ENCODE peak calls at places on chromosomes 13 and 19, in six cellular contexts. One of them, this sample, is unnamed.
A peak's percentile ranks its signal among the peaks of the same experiment; 100 is the strongest.

GRCh38 chr19:9165256-9165655 is 13.5 kb upstream of the OR7D2 start:
- DNase-seq in adrenal gland: no peak
- DNase-seq in left ventricle myocardium inferior: no peak
- DNase-seq in aorta: no peak
- DNase-seq in H7: no peak
- DNase-seq in stomach: no peak
- DNase-seq in this sample: no peak

GRCh38 chr13:104204177-104204576 is 1138.0 kb upstream of the SLC10A2 start:
- DNase-seq in left ventricle myocardium inferior: no peak
- DNase-seq in stomach: no peak
- DNase-seq in aorta: no peak
- DNase-seq in H7: no peak
- DNase-seq in adrenal gland: no peak
- DNase-seq in this sample: no peak

GRCh38 chr19:32627714-32628253 is 46.8 kb downstream of the PDCD5 start:
- DNase-seq in left ventricle myocardium inferior: no peak
- DNase-seq in aorta: no peak
- DNase-seq in stomach: no peak
- DNase-seq in H7: no peak
- DNase-seq in adrenal gland: no peak
- DNase-seq in this sample: no peak

GRCh38 chr13:69603144-69603853 is 504.3 kb upstream of the ATXN8OS start:
- DNase-seq in adrenal gland: no peak
- DNase-seq in H7: no peak
- DNase-seq in stomach: no peak
- DNase-seq in left ventricle myocardium inferior: no peak
- DNase-seq in aorta: no peak
- DNase-seq in this sample: no peak

GRCh38 chr19:35065574-35065973 is 24.1 kb downstream of the HPN start:
- DNase-seq in aorta: no peak
- DNase-seq in stomach: no peak
- DNase-seq in left ventricle myocardium inferior: no peak
- DNase-seq in adrenal gland: no peak
- DNase-seq in H7: no peak
- DNase-seq in this sample: no peak

GRCh38 chr13:79030513-79030912 is 371.6 kb upstream of the OBI1 start:
- DNase-seq in aorta: no peak
- DNase-seq in stomach: no peak
- DNase-seq in left ventricle myocardium inferior: no peak
- DNase-seq in adrenal gland: no peak
- DNase-seq in H7: no peak
- DNase-seq in this sample: no peak

GRCh38 chr19:6362351-6362801 is 1.0 kb downstream of the CLPP start:
- DNase-seq in left ventricle myocardium inferior: no peak
- DNase-seq in aorta: no peak
- DNase-seq in stomach: no peak
- DNase-seq in H7: no peak
- DNase-seq in adrenal gland: peak; percentile 25
- DNase-seq in this sample: no peak

GRCh38 chr19:43768273-43769050 is 12.3 kb downstream of the KCNN4 start:
- DNase-seq in left ventricle myocardium inferior: peak; percentile 33
- DNase-seq in aorta: no peak
- DNase-seq in adrenal gland: no peak
- DNase-seq in stomach: peak; percentile 48
- DNase-seq in H7: no peak
- DNase-seq in this sample: no peak

GRCh38 chr13:85650613-85651012 is 148.6 kb downstream of the SLITRK6 start:
- DNase-seq in adrenal gland: no peak
- DNase-seq in aorta: no peak
- DNase-seq in stomach: no peak
- DNase-seq in left ventricle myocardium inferior: no peak
- DNase-seq in H7: no peak
- DNase-seq in this sample: no peak

GRCh38 chr13:57948884-57949283 is 317.3 kb downstream of the PCDH17 start:
- DNase-seq in left ventricle myocardium inferior: no peak
- DNase-seq in H7: no peak
- DNase-seq in aorta: no peak
- DNase-seq in adrenal gland: no peak
- DNase-seq in stomach: no peak
- DNase-seq in this sample: no peak

GRCh38 chr13:49625392-49626137 is 2.7 kb upstream of the ARL11 start:
- DNase-seq in stomach: peak; percentile 87
- DNase-seq in aorta: no peak
- DNase-seq in left ventricle myocardium inferior: peak; percentile 65
- DNase-seq in adrenal gland: peak; percentile 97
- DNase-seq in H7: no peak
- DNase-seq in this sample: peak; percentile 51

GRCh38 chr13:106917024-106917491 is 349.1 kb upstream of the ARGLU1 start:
- DNase-seq in aorta: no peak
- DNase-seq in H7: peak; percentile 77
- DNase-seq in adrenal gland: no peak
- DNase-seq in left ventricle myocardium inferior: peak; percentile 33
- DNase-seq in stomach: no peak
- DNase-seq in this sample: no peak

GRCh38 chr13:65913173-65913572 is 1317.0 kb downstream of the PCDH9 start:
- DNase-seq in aorta: no peak
- DNase-seq in left ventricle myocardium inferior: no peak
- DNase-seq in adrenal gland: no peak
- DNase-seq in stomach: no peak
- DNase-seq in H7: no peak
- DNase-seq in this sample: peak; percentile 31

GRCh38 chr13:66506979-66507378 is 723.2 kb downstream of the PCDH9 start:
- DNase-seq in adrenal gland: no peak
- DNase-seq in aorta: no peak
- DNase-seq in H7: no peak
- DNase-seq in stomach: no peak
- DNase-seq in left ventricle myocardium inferior: no peak
- DNase-seq in this sample: no peak

GRCh38 chr19:31955061-31955460 is 390.3 kb upstream of the ZNF507 start:
- DNase-seq in left ventricle myocardium inferior: no peak
- DNase-seq in stomach: peak; percentile 3
- DNase-seq in H7: no peak
- DNase-seq in adrenal gland: no peak
- DNase-seq in aorta: no peak
- DNase-seq in this sample: no peak

GRCh38 chr13:95564948-95565347 is 12.4 kb downstream of the CLDN10 start:
- DNase-seq in aorta: no peak
- DNase-seq in stomach: no peak
- DNase-seq in left ventricle myocardium inferior: no peak
- DNase-seq in adrenal gland: no peak
- DNase-seq in H7: no peak
- DNase-seq in this sample: no peak

GRCh38 chr19:57302020-57302465 is 18.2 kb upstream of the ZNF543 start:
- DNase-seq in H7: no peak
- DNase-seq in adrenal gland: peak; percentile 91
- DNase-seq in left ventricle myocardium inferior: no peak
- DNase-seq in stomach: no peak
- DNase-seq in aorta: no peak
- DNase-seq in this sample: peak; percentile 98

GRCh38 chr13:93108111-93108581 is 118.5 kb upstream of the GPC6 start:
- DNase-seq in H7: no peak
- DNase-seq in aorta: no peak
- DNase-seq in stomach: no peak
- DNase-seq in adrenal gland: no peak
- DNase-seq in left ventricle myocardium inferior: no peak
- DNase-seq in this sample: no peak

GRCh38 chr19:47157455-47158321 is 27.1 kb downstream of the SAE1 start:
- DNase-seq in H7: peak; percentile 76
- DNase-seq in left ventricle myocardium inferior: peak; percentile 45
- DNase-seq in adrenal gland: peak; percentile 28
- DNase-seq in stomach: peak; percentile 33
- DNase-seq in aorta: no peak
- DNase-seq in this sample: no peak

GRCh38 chr19:35856546-35857149 is at the start of gene KIRREL2:
- DNase-seq in left ventricle myocardium inferior: no peak
- DNase-seq in stomach: no peak
- DNase-seq in aorta: no peak
- DNase-seq in H7: peak; percentile 95
- DNase-seq in adrenal gland: no peak
- DNase-seq in this sample: no peak

GRCh38 chr13:110551284-110551683 is 10.2 kb downstream of the RAB20 start:
- DNase-seq in stomach: no peak
- DNase-seq in aorta: peak; percentile 24
- DNase-seq in left ventricle myocardium inferior: no peak
- DNase-seq in H7: no peak
- DNase-seq in adrenal gland: no peak
- DNase-seq in this sample: no peak
- H3K4me3 ChIP-seq in stomach: no peak overlapping the region
- H3K4me3 ChIP-seq in aorta: no peak overlapping the region
- H3K4me3 ChIP-seq in left ventricle myocardium inferior: no peak overlapping the region
- H3K4me3 ChIP-seq in H7: no peak overlapping the region
- H3K4me3 ChIP-seq in adrenal gland: no peak overlapping the region
- H3K4me3 ChIP-seq in this sample: no peak overlapping the region

GRCh38 chr19:703329-703650 is 5.4 kb upstream of the PALM start:
- DNase-seq in left ventricle myocardium inferior: no peak
- DNase-seq in H7: no peak
- DNase-seq in aorta: no peak
- DNase-seq in adrenal gland: no peak
- DNase-seq in stomach: no peak
- DNase-seq in this sample: no peak

GRCh38 chr19:709196-709964 is 645 bp downstream of the PALM start:
- DNase-seq in stomach: no peak
- DNase-seq in H7: peak; percentile 77
- DNase-seq in aorta: no peak
- DNase-seq in adrenal gland: no peak
- DNase-seq in left ventricle myocardium inferior: no peak
- DNase-seq in this sample: no peak

GRCh38 chr19:703651-704446 is 4.9 kb upstream of the PALM start:
- DNase-seq in stomach: peak; percentile 84
- DNase-seq in H7: peak; percentile 100
- DNase-seq in adrenal gland: peak; percentile 87
- DNase-seq in left ventricle myocardium inferior: peak; percentile 77
- DNase-seq in aorta: peak; percentile 94
- DNase-seq in this sample: peak; percentile 35

GRCh38 chr19:708154-709141 is at the start of gene PALM:
- DNase-seq in adrenal gland: no peak
- DNase-seq in left ventricle myocardium inferior: peak; percentile 48
- DNase-seq in H7: peak; percentile 90
- DNase-seq in aorta: no peak
- DNase-seq in stomach: peak; percentile 29
- DNase-seq in this sample: peak; percentile 32

GRCh38 chr19:704447-704741 is 4.3 kb upstream of the PALM start:
- DNase-seq in stomach: no peak
- DNase-seq in adrenal gland: no peak
- DNase-seq in left ventricle myocardium inferior: no peak
- DNase-seq in H7: no peak
- DNase-seq in aorta: no peak
- DNase-seq in this sample: no peak
- H3K4me3 ChIP-seq in stomach: no peak overlapping the region
- H3K4me3 ChIP-seq in adrenal gland: no peak overlapping the region
- H3K4me3 ChIP-seq in left ventricle myocardium inferior: peak overlapping the region; percentile 52
- H3K4me3 ChIP-seq in H7: peak overlapping the region; percentile 53
- H3K4me3 ChIP-seq in aorta: no peak overlapping the region
- H3K4me3 ChIP-seq in this sample: no peak overlapping the region

GRCh38 chr19:16075430-16076153 is 703 bp upstream of the TPM4 start:
- DNase-seq in adrenal gland: no peak
- DNase-seq in stomach: no peak
- DNase-seq in left ventricle myocardium inferior: no peak
- DNase-seq in aorta: peak; percentile 70
- DNase-seq in H7: no peak
- DNase-seq in this sample: no peak

GRCh38 chr19:16073481-16073880 is 2.8 kb upstream of the TPM4 start:
- DNase-seq in H7: no peak
- DNase-seq in aorta: peak; percentile 76
- DNase-seq in stomach: no peak
- DNase-seq in left ventricle myocardium inferior: no peak
- DNase-seq in adrenal gland: no peak
- DNase-seq in this sample: no peak

GRCh38 chr19:16076154-16076957 is at the start of gene TPM4:
- DNase-seq in adrenal gland: peak; percentile 92
- DNase-seq in stomach: peak; percentile 84
- DNase-seq in aorta: peak; percentile 97
- DNase-seq in left ventricle myocardium inferior: peak; percentile 93
- DNase-seq in H7: peak; percentile 98
- DNase-seq in this sample: peak; percentile 99

GRCh38 chr19:16074488-16075365 is 1.6 kb upstream of the TPM4 start:
- DNase-seq in H7: no peak
- DNase-seq in aorta: peak; percentile 60
- DNase-seq in adrenal gland: no peak
- DNase-seq in left ventricle myocardium inferior: no peak
- DNase-seq in stomach: no peak
- DNase-seq in this sample: no peak

DNA sequence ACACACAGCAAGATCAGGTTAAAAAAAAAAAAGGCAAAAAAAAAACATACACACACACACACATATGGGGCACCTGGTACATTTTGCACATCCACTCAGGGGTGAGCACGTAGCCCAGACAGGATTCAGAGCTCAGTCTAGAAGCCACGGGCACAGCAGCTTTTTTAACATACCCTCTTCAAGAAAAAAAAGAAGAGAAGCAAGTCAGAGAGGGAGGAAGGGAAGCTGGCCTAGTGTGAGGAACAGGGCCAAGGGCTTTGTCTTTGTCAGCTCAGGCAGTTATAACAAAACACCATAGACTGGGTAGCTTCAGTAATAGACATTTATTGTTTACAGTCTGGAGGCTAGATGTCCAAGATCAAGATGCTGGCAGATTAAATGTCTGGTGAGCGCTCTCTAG is 2.3 kb upstream of the TPM4 start:
- DNase-seq in left ventricle myocardium inferior: no peak
- DNase-seq in aorta: no peak
- DNase-seq in H7: no peak
- DNase-seq in stomach: no peak
- DNase-seq in adrenal gland: no peak
- DNase-seq in this sample: no peak
- H3K4me3 ChIP-seq in left ventricle myocardium inferior: no peak overlapping the region
- H3K4me3 ChIP-seq in aorta: no peak overlapping the region
- H3K4me3 ChIP-seq in H7: no peak overlapping the region
- H3K4me3 ChIP-seq in stomach: no peak overlapping the region
- H3K4me3 ChIP-seq in adrenal gland: no peak overlapping the region
- H3K4me3 ChIP-seq in this sample: no peak overlapping the region

DNA sequence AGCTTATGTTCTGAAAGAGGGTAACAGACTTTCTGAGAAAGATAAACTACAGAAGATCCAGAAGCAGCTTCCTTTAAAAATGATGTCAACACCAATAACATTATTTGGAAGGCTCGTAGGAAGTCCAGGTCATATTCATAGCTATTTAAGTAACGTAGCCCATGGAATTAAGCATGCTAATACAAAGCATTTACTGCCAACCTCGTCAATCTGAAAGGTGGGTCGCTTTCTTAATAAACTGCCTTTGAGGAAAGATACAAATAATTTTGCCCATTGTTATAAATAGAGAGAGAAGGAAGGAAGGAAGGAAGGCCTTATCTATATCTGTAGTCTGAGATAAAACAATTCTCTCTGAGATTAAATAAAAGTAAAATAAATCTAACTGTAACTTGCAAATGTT is 80.3 kb downstream of the STARD13 start:
- DNase-seq in adrenal gland: no peak
- DNase-seq in stomach: no peak
- DNase-seq in H7: no peak
- DNase-seq in left ventricle myocardium inferior: no peak
- DNase-seq in aorta: no peak
- DNase-seq in this sample: no peak
- H3K4me3 ChIP-seq in adrenal gland: no peak overlapping the region
- H3K4me3 ChIP-seq in stomach: peak overlapping the region; percentile 39
- H3K4me3 ChIP-seq in H7: no peak overlapping the region
- H3K4me3 ChIP-seq in left ventricle myocardium inferior: peak overlapping the region; percentile 60
- H3K4me3 ChIP-seq in aorta: peak overlapping the region; percentile 100
- H3K4me3 ChIP-seq in this sample: peak overlapping the region; percentile 36